ENCODE peak calls at places on chromosomes 5 and 9, in four cellular contexts. H is naive thymus-derived CD8-positive, alpha-beta T cell; J is activated CD8-positive, alpha-beta memory T cell treated with anti-CD3 and anti-CD28 coated beads for 1 hour; M is psoas muscle. F is an unnamed sample.
A peak's percentile ranks its signal among the peaks of the same experiment; 100 is the strongest.

GRCh38 chr5:170628691-170629565 is 125.1 kb downstream of the KCNIP1 start:
- DNase-seq in H (no peak), J (no peak), M (no peak), F (no peak)

GRCh38 chr9:120860083-120860482 is 16.9 kb downstream of the PHF19 start:
- DNase-seq in H (no peak), J (no peak), M (no peak), F (no peak)

GRCh38 chr9:76441551-76442322 is 17.2 kb upstream of the GCNT1 start:
- DNase-seq in H (no peak), J (no peak), M (no peak), F (no peak)

GRCh38 chr5:96911139-96911538 is 24.7 kb upstream of the LNPEP start:
- DNase-seq in H (no peak), J (no peak), M (no peak), F (no peak)

GRCh38 chr9:114405294-114406034 is 17.7 kb upstream of the AKNA start:
- DNase-seq in H (peak; percentile 71), J (peak; percentile 56), M (peak; percentile 80), F (peak; percentile 72)

GRCh38 chr9:107638922-107639321 is 149.4 kb upstream of the KLF4 start:
- DNase-seq in H (no peak), J (no peak), M (peak; percentile 79), F (no peak)

GRCh38 chr5:140042551-140043507 is at the start of gene NRG2:
- DNase-seq in H (peak; percentile 57), J (peak; percentile 25), M (peak; percentile 92), F (peak; percentile 48)

GRCh38 chr5:717143-717542 is 24.0 kb upstream of the TPPP start:
- DNase-seq in H (no peak), J (no peak), M (no peak), F (no peak)

GRCh38 chr9:14342746-14343145 is 28.8 kb upstream of the NFIB start:
- DNase-seq in H (no peak), J (no peak), M (no peak), F (no peak)

GRCh38 chr9:115071176-115071575 is 46.8 kb downstream of the TNC start:
- DNase-seq in H (no peak), J (no peak), M (no peak), F (no peak)

GRCh38 chr5:80867233-80867632 is 92.9 kb upstream of the RASGRF2 start:
- DNase-seq in H (no peak), J (no peak), M (no peak), F (no peak)

GRCh38 chr5:172312286-172312685 is 28.7 kb upstream of the UBTD2 start:
- DNase-seq in H (no peak), J (no peak), M (no peak), F (no peak)

F was measured in CD4-positive, alpha-beta T cell.